ENCODE peak calls at places on chromosomes 7 and 10, in seven cellular contexts. H is endothelial cell of umbilical vein, C is spleen, K is ovary, B is stomach, W is testis, V is Peyer's patch. P is an unnamed sample.
A peak's percentile ranks its signal among the peaks of the same experiment; 100 is the strongest.

GRCh38 chr10:94902570-94902969 is 35.9 kb upstream of the CYP2C9 start:
- DNase-seq in H (no peak), C (no peak), K (no peak), B (no peak), W (no peak), V (no peak), P (no peak)

GRCh38 chr10:34580643-34581042 is 234.5 kb downstream of the PARD3 start:
- DNase-seq in H (peak; percentile 93), C (no peak), K (no peak), B (no peak), W (no peak), V (no peak), P (no peak)

GRCh38 chr7:129607471-129608120 is 3.9 kb upstream of the NRF1 start:
- DNase-seq in H (peak; percentile 14), C (no peak), K (no peak), B (no peak), W (peak; percentile 59), V (no peak), P (no peak)

GRCh38 chr7:41046221-41046761 is 656.6 kb downstream of the INHBA start:
- DNase-seq in H (no peak), C (no peak), K (peak; percentile 18), B (no peak), W (no peak), V (no peak), P (peak; percentile 51)

GRCh38 chr7:23696916-23697441 is 13.0 kb upstream of the STK31 start:
- DNase-seq in H (peak; percentile 47), C (peak; percentile 85), K (peak; percentile 32), B (peak; percentile 65), W (peak; percentile 74), V (peak; percentile 37), P (peak; percentile 68)

GRCh38 chr7:110204527-110204926 is 886.4 kb upstream of the LRRN3 start:
- DNase-seq in H (no peak), C (no peak), K (no peak), B (no peak), W (peak; percentile 39), V (no peak), P (no peak)

GRCh38 chr7:129635300-129636029 is 23.9 kb downstream of the NRF1 start:
- DNase-seq in H (peak; percentile 76), C (peak; percentile 76), K (peak; percentile 63), B (peak; percentile 61), W (peak; percentile 77), V (peak; percentile 62), P (peak; percentile 62)

GRCh38 chr7:14752301-14752700 is 150.2 kb downstream of the DGKB start:
- DNase-seq in H (no peak), C (no peak), K (no peak), B (no peak), W (no peak), V (no peak), P (no peak)

GRCh38 chr7:103651978-103652377 is 206.0 kb upstream of the SLC26A5 start:
- DNase-seq in H (no peak), C (no peak), K (no peak), B (no peak), W (no peak), V (no peak), P (no peak)

GRCh38 chr10:120368927-120369326 is 88.1 kb upstream of the PLPP4 start:
- DNase-seq in H (no peak), C (no peak), K (no peak), B (no peak), W (no peak), V (no peak), P (no peak)

GRCh38 chr7:135923700-135924261 is 53.4 kb downstream of the MTPN start:
- DNase-seq in H (peak; percentile 89), C (no peak), K (no peak), B (no peak), W (no peak), V (no peak), P (no peak)

GRCh38 chr7:27994639-27995038 is 186.0 kb downstream of the JAZF1 start:
- DNase-seq in H (peak; percentile 51), C (no peak), K (no peak), B (no peak), W (no peak), V (no peak), P (no peak)

GRCh38 chr7:141975806-141976523 is 2.4 kb upstream of the TAS2R38 start:
- DNase-seq in H (peak; percentile 12), C (peak; percentile 93), K (no peak), B (peak; percentile 84), W (peak; percentile 85), V (peak; percentile 46), P (peak; percentile 53)

GRCh38 chr10:14878266-14879054 is at the start of gene SUV39H2:
- DNase-seq in H (peak; percentile 98), C (peak; percentile 99), K (peak; percentile 95), B (peak; percentile 97), W (peak; percentile 97), V (peak; percentile 93), P (peak; percentile 98)

GRCh38 chr7:105769951-105770628 is 106.3 kb downstream of the ATXN7L1 start:
- DNase-seq in H (peak; percentile 16), C (peak; percentile 35), K (no peak), B (no peak), W (no peak), V (no peak), P (no peak)

GRCh38 chr10:3261921-3262320 is 89.3 kb upstream of the PITRM1 start:
- DNase-seq in H (peak; percentile 57), C (no peak), K (no peak), B (no peak), W (no peak), V (no peak), P (no peak)

GRCh38 chr7:69389220-69389619 is 209.1 kb upstream of the AUTS2 start:
- DNase-seq in H (no peak), C (no peak), K (no peak), B (no peak), W (no peak), V (no peak), P (no peak)

GRCh38 chr7:67753891-67754290 is 757.3 kb downstream of the TYW1 start:
- DNase-seq in H (no peak), C (no peak), K (no peak), B (no peak), W (peak; percentile 26), V (no peak), P (peak; percentile 8)

GRCh38 chr10:42960491-42961155 is 116.2 kb upstream of the RET start:
- DNase-seq in H (no peak), C (peak; percentile 60), K (no peak), B (peak; percentile 23), W (no peak), V (no peak), P (peak; percentile 9)

GRCh38 chr7:85719981-85720963 is 533.4 kb upstream of the SEMA3D start:
- DNase-seq in H (peak; percentile 17), C (no peak), K (peak; percentile 22), B (no peak), W (no peak), V (no peak), P (no peak)

GRCh38 chr7:102024005-102024768 is 206.8 kb downstream of the CUX1 start:
- DNase-seq in H (no peak), C (peak; percentile 28), K (no peak), B (no peak), W (no peak), V (no peak), P (peak; percentile 23)

GRCh38 chr7:10924370-10924769 is 49.3 kb upstream of the PHF14 start:
- DNase-seq in H (no peak), C (no peak), K (no peak), B (no peak), W (no peak), V (no peak), P (no peak)

DNA sequence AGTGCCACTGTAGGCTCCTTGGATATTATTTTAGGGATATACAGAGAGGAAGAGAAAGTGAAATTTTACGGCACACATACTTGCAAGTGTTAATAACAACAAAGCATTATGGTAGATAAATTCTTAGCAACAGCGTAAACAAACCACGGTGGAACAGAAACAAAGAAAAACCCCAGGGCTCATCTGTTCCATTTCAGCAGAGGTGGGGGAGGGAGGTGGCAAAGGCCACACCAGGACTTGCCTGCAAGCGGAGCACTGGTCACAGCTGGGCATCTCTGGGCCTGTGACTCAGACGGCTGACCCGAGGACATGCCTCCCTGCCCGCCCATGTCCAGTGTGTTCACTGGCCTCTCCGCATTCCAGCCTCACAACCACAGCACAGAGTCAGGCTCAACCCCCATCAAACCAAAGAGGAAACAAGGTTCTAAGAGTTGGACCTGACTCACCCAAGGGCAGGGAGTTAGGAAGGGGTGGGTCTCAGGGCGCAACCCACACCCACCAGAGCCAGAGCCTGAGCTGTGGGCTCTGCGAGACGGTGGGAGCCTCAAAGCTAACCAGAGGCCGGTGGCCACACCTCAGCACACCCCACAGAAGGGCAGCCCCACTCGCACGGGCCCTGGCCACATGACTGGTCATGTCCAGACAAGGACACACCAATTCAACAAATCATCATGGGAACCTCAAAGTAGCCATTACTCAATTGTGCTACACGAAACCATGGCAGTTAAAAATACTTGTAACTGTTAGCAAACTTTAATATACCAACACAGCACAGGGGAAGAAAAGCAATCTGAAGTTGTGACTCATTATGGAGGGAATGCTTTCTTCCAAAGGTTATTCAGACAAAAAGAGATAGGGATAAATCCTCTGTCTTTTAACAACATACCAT is 10.7 kb downstream of the ESYT2 start:
- DNase-seq in H (peak; percentile 98), C (peak; percentile 86), K (peak; percentile 82), B (peak; percentile 72), W (peak; percentile 83), V (peak; percentile 63), P (peak; percentile 86)
- TF ChIP-seq POLR2A in H (peak; percentile 69), C (no peak), K (peak; percentile 23), B (no peak), W (no peak), V (no peak), P (peak; percentile 73)

DNA sequence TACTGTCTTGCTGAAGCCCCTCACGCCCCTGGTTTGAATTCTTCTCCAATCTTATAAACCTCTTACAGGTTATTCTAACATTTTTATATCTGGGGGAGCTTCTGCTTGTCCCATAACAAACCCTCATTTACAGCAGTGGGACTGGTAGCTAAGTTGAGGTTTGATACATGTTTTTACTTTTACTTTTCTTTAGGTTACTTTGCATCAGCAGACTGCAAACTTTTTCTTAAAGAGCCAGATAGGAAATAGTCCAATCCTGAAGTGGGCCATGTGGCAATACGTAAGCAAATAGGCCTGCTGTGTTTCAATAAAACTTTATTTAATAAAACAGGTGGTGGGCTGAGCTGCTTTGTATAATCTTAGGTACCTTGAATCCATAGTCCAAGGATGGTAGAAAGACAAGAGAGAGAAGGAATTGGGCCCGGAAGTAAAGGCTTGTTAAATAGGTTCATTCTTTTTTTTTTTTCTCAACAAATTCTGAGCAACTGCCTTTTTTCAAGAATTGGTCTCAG is 27.3 kb downstream of the RAB18 start:
- DNase-seq in H (no peak), C (no peak), K (no peak), B (no peak), W (no peak), V (no peak), P (no peak)
- TF ChIP-seq CTCF in H (no peak), C (no peak), K (no peak), B (no peak), W (no peak), V (no peak), P (no peak)

GRCh38 chr7:148699772-148700629 is 1.3 kb downstream of the CUL1 start:
- DNase-seq in H (peak; percentile 38), C (no peak), K (no peak), B (no peak), W (no peak), V (no peak), P (no peak)
- H3K4me1 ChIP-seq in H (peaks cover 33% of the 10 kb centered on the region), C (peaks cover 61% of the 10 kb centered on the region), K (peaks cover 13% of the 10 kb centered on the region), B (peaks cover 39% of the 10 kb centered on the region), W (peaks cover 25% of the 10 kb centered on the region), V (no peaks in the 10 kb centered on the region), P (peaks cover 47% of the 10 kb centered on the region)

DNA sequence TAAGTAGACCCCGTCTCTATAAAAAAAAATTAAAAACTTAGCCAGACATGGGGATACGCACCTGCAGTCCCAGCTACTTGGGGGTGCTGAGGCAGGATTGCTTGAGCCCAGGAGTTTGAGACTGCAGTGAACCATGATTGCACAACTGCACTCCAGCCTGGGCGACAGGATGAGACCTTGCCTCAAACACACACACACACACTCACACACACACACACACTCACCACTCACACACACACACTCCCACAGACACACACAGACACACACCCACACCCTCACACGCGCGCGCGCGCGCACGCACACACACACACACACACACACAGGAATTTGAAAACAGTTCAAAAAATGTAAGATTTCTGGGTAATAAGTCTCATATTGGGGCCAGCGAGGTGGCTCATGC is 8.7 kb upstream of the GRIFIN start:
- DNase-seq in H (no peak), C (no peak), K (no peak), B (no peak), W (no peak), V (no peak), P (no peak)
- TF ChIP-seq POLR2A in H (no peak), C (no peak), K (no peak), B (no peak), W (no peak), V (no peak), P (no peak)